ENCODE peak calls at places on chromosomes 7 and 10, in four cellular contexts. H is H1, B is HepG2, S is GM12878. K is an unnamed sample.

GRCh38 chr7:129617607-129618006 is 6.1 kb downstream of the NRF1 start:
- DNase-seq in B (no peak), H (no peak), S (no peak), K (no peak)

GRCh38 chr10:97261188-97261587 is 31.2 kb downstream of the ARHGAP19 start:
- DNase-seq in B (no peak), H (no peak), S (no peak), K (no peak)

GRCh38 chr10:119250641-119251314 is 43.4 kb downstream of the GRK5 start:
- DNase-seq in H (no peak), B (no peak), S (no peak), K (no peak)

GRCh38 chr7:54985405-54986360 is 33.1 kb upstream of the EGFR start:
- DNase-seq in S (no peak), H (no peak), B (peak), K (no peak)

GRCh38 chr7:69173341-69173740 is 424.9 kb upstream of the AUTS2 start:
- DNase-seq in B (no peak), S (no peak), H (no peak), K (no peak)

GRCh38 chr10:19872504-19873271 is 56.5 kb downstream of the PLXDC2 start:
- DNase-seq in H (no peak), B (no peak), S (no peak), K (no peak)

GRCh38 chr10:98478430-98479222 is 31.9 kb upstream of the HPS1 start:
- DNase-seq in H (no peak), B (no peak), S (no peak), K (no peak)

GRCh38 chr7:156148547-156148946 is 336.3 kb upstream of the SHH start:
- DNase-seq in H (no peak), S (no peak), B (no peak), K (no peak)

GRCh38 chr7:99061001-99061779 is 82.7 kb downstream of the SMURF1 start:
- DNase-seq in H (no peak), S (no peak), B (no peak), K (no peak)

GRCh38 chr7:18808026-18808425 is 309.4 kb downstream of the TWIST1 start:
- DNase-seq in H (no peak), S (no peak), B (no peak), K (no peak)

GRCh38 chr7:22601812-22602568 is 102.0 kb upstream of the STEAP1B start:
- DNase-seq in S (no peak), B (no peak), H (no peak), K (no peak)

GRCh38 chr7:149873968-149874643 is at the start of gene ATP6V0E2:
- DNase-seq in S (no peak), H (no peak), B (no peak), K (no peak)

GRCh38 chr7:4714767-4715384 is 32.8 kb downstream of the FOXK1 start:
- DNase-seq in B (no peak), H (no peak), S (no peak), K (no peak)

GRCh38 chr7:74288034-74288881 is 949 bp upstream of the CLIP2 start:
- DNase-seq in B (no peak), H (no peak), S (no peak), K (no peak)

GRCh38 chr10:103676851-103677417 is 178.4 kb downstream of the SH3PXD2A start:
- DNase-seq in S (no peak), H (no peak), B (no peak), K (no peak)

GRCh38 chr10:84291389-84291788 is 37.0 kb upstream of the CCSER2 start:
- DNase-seq in B (peak), H (no peak), S (no peak), K (peak)

GRCh38 chr10:18075881-18076280 is 64.3 kb upstream of the CACNB2 start:
- DNase-seq in H (no peak), B (no peak), S (no peak), K (no peak)

GRCh38 chr10:60123668-60124067 is 217.3 kb upstream of the CCDC6 start:
- DNase-seq in S (no peak), B (no peak), H (no peak), K (no peak)

GRCh38 chr10:70761727-70762350 is 23.3 kb downstream of the TBATA start:
- DNase-seq in S (no peak), H (no peak), B (no peak), K (no peak)

GRCh38 chr7:44378744-44379143 is 53.4 kb upstream of the CAMK2B start:
- DNase-seq in H (no peak), B (peak), S (no peak), K (no peak)

GRCh38 chr7:105015631-105015965 is 1.6 kb downstream of the KMT2E start:
- DNase-seq in B (no peak), H (no peak), S (no peak), K (peak)

GRCh38 chr10:96656839-96657238 is 63.5 kb downstream of the PIK3AP1 start:
- DNase-seq in B (no peak), H (no peak), S (no peak), K (no peak)

GRCh38 chr10:29794776-29795635 is 160.2 kb upstream of the SVIL start:
- DNase-seq in B (no peak), S (no peak), H (no peak), K (no peak)

GRCh38 chr10:22252286-22252800 is 34.5 kb upstream of the EBLN1 start:
- DNase-seq in H (no peak), S (no peak), B (no peak), K (no peak)

GRCh38 chr10:11330383-11331020 is 280.9 kb downstream of the USP6NL start:
- DNase-seq in H (no peak), B (no peak), S (no peak), K (no peak)
- TF ChIP-seq GABPA in H (no peak), B (no peak), S (no peak), K (no peak)

GRCh38 chr10:124298891-124299290 is 119.8 kb downstream of the OAT start:
- DNase-seq in H (no peak), S (no peak), B (no peak), K (no peak)
- TF ChIP-seq TAF1 in H (no peak), S (no peak), B (no peak), K (no peak)

GRCh38 chr10:47078393-47079163 is 167.3 kb downstream of the PTPN20 start:
- DNase-seq in B (no peak), H (no peak), S (no peak), K (no peak)

GRCh38 chr10:47076949-47077348 is 165.7 kb downstream of the PTPN20 start:
- DNase-seq in S (no peak), B (no peak), H (no peak), K (no peak)

GRCh38 chr10:47079177-47079580 is 168.0 kb downstream of the PTPN20 start:
- DNase-seq in B (no peak), H (no peak), S (no peak), K (no peak)

GRCh38 chr10:47081264-47081663 is 170.0 kb downstream of the PTPN20 start:
- DNase-seq in S (no peak), H (no peak), B (no peak), K (no peak)

GRCh38 chr10:47077941-47078340 is 166.7 kb downstream of the PTPN20 start:
- DNase-seq in S (no peak), B (no peak), H (no peak), K (no peak)
- TF ChIP-seq CBX5 in S (no peak), B (no peak), H (no peak), K (no peak)

DNA sequence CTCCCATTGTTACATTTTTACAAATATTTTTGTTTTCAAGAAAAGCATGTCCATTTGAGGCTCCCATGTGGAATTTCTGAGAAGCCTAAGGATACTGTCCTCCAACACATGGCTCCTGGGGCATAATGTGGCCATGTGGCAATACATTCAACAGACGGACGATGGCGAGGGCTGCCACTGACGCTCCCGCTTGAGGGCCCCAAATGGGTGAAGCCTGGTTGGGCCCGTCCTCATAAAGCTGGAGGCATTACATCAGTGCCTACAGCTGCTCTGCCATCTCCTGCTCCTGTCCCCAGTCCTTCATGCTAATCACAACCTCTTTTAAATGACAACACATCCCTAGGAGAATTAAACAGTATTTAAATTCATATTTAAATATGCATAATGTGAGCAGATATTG is 246.8 kb downstream of the TNS3 start:
- DNase-seq in B (no peak), S (no peak), H (no peak), K (no peak)
- TF ChIP-seq GABPA in B (no peak), S (no peak), H (no peak), K (no peak)

GRCh38 chr10:131203456-131204357 is 107.8 kb downstream of the TCERG1L start:
- DNase-seq in S (no peak), H (no peak), B (no peak), K (no peak)
- TF ChIP-seq TAF1 in S (no peak), H (no peak), B (no peak), K (no peak)

DNA sequence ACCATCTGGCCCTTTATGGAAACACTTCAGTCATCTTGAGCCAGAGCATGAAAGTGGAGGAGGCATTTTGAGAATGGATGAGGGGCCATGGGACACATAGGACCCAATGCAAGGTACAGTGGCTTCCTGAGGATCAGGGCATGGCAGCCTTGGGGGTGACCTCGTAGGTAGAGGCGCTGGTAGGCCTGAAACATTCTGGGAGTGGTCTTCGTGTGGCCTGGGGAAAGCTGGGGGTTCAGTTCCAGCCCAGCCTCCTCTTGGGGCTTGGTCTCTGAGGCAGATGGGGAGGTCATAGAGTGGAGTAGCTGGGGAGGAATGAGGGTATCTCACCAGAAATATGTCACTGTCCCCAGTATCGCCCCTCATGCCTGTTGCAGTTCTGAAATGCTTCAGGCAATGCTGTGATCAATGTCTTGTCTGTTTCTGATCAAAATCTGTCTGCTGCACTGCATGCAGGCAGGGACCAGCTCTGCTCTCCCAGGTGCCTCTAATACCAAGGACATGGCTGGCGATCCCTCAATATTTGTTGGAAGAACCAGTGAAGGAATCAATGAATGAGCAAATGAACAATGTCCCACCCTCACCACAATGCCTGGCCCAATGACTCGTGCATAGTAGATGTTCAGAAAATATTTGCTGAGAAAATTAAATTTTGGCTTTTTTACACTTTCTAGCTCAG is 90.9 kb downstream of the CHST15 start:
- DNase-seq in H (no peak), S (no peak), B (no peak), K (no peak)
- TF ChIP-seq CBX5 in H (no peak), S (no peak), B (no peak), K (no peak)

DNA sequence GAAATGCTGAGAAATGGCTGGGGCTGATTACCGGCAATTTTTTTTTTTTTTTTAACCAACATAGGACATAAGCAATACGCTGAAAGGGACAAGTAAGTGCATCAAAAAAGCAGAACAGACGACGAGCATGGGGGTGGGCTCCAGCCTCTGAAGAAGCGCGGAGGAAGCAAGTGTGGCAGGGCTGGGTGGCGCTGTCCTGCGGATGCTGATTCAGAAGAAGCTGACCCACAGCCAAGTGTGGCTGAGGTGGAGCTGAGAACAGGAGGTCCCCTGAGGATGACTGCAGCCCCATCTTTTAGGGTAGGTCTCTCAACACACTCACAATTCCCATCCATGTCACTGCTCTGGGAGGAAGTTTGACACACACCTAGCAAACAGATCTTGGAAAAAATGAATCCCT is 65.5 kb downstream of the CTBP2 start:
- DNase-seq in S (no peak), H (no peak), B (no peak), K (no peak)
- TF ChIP-seq GABPA in S (no peak), H (no peak), B (no peak), K (no peak)